ENCODE peak calls at places on chromosomes 4 and X, in eight cellular contexts. S is H7, P is right lobe of liver, G is erythroblast, X is AG04450, O is M059J, J is nephron progenitor cell, Y is lung. Z is an unnamed sample.

GRCh38 chrX:56232221-56233082 is at the start of gene KLF8:
- DNase-seq in S (peak), P (peak), G (peak), X (no peak), O (no peak), J (peak), Y (peak), Z (peak)

GRCh38 chr4:129342820-129343219 is 246.9 kb downstream of the C4orf33 start:
- DNase-seq in S (no peak), P (no peak), G (no peak), X (no peak), O (peak), J (no peak), Y (no peak), Z (no peak)

GRCh38 chr4:126395661-126396060 is 1080.9 kb downstream of the FAT4 start:
- DNase-seq in S (no peak), P (no peak), G (no peak), X (no peak), O (peak), J (no peak), Y (no peak), Z (no peak)

GRCh38 chr4:111475001-111475400 is 670.3 kb upstream of the FAM241A start:
- DNase-seq in S (peak), P (no peak), G (peak), X (no peak), O (peak), J (peak), Y (no peak), Z (no peak)

GRCh38 chr4:13173974-13174373 is 310.2 kb downstream of the RAB28 start:
- DNase-seq in S (no peak), P (no peak), G (no peak), X (no peak), O (no peak), J (no peak), Y (peak), Z (peak)

GRCh38 chr4:23374280-23374679 is 515.6 kb downstream of the PPARGC1A start:
- DNase-seq in S (no peak), P (no peak), G (no peak), X (no peak), O (peak), J (no peak), Y (no peak), Z (no peak)

GRCh38 chr4:185716008-185716976 is 95.7 kb downstream of the SORBS2 start:
- DNase-seq in S (no peak), P (no peak), G (no peak), X (no peak), O (no peak), J (peak), Y (peak), Z (no peak)

GRCh38 chr4:77872723-77873435 is 10.2 kb downstream of the MRPL1 start:
- DNase-seq in S (no peak), P (no peak), G (no peak), X (no peak), O (no peak), J (no peak), Y (no peak), Z (no peak)

GRCh38 chrX:345020-345925 is 26.7 kb upstream of the GTPBP6 start:
- DNase-seq in S (no peak), P (peak), G (no peak), X (no peak), O (no peak), J (no peak), Y (no peak), Z (peak)

GRCh38 chr4:6908397-6909112 is 1.1 kb upstream of the TBC1D14 start:
- DNase-seq in S (peak), P (no peak), G (no peak), X (no peak), O (no peak), J (no peak), Y (no peak), Z (no peak)

GRCh38 chr4:184762100-184762499 is 28.2 kb upstream of the CENPU start:
- DNase-seq in S (no peak), P (no peak), G (no peak), X (no peak), O (no peak), J (no peak), Y (no peak), Z (no peak)

GRCh38 chr4:118989098-118990080 is 100.7 kb downstream of the SYNPO2 start:
- DNase-seq in S (no peak), P (no peak), G (no peak), X (no peak), O (peak), J (no peak), Y (no peak), Z (no peak)

GRCh38 chr4:144903953-144904711 is 193.9 kb downstream of the ANAPC10 start:
- DNase-seq in S (no peak), P (no peak), G (no peak), X (no peak), O (peak), J (no peak), Y (no peak), Z (no peak)

GRCh38 chrX:119503484-119503861 is 35.2 kb downstream of the SLC25A5 start:
- DNase-seq in S (no peak), P (peak), G (no peak), X (no peak), O (peak), J (no peak), Y (peak), Z (no peak)

GRCh38 chr4:6180841-6181631 is 19.3 kb downstream of the JAKMIP1 start:
- DNase-seq in S (no peak), P (no peak), G (no peak), X (no peak), O (no peak), J (no peak), Y (no peak), Z (no peak)

GRCh38 chrX:150907474-150907873 is 9.0 kb upstream of the CD99L2 start:
- DNase-seq in S (no peak), P (no peak), G (no peak), X (no peak), O (no peak), J (no peak), Y (no peak), Z (peak)

GRCh38 chr4:84501721-84502267 is 2.7 kb upstream of the NKX6-1 start:
- DNase-seq in S (peak), P (no peak), G (no peak), X (no peak), O (no peak), J (peak), Y (no peak), Z (no peak)

GRCh38 chr4:73918058-73918457 is 48.9 kb downstream of the CXCL1 start:
- DNase-seq in S (no peak), P (no peak), G (no peak), X (no peak), O (peak), J (no peak), Y (no peak), Z (no peak)

GRCh38 chrX:24167719-24168472 is 18.4 kb downstream of the ZFX start:
- DNase-seq in S (no peak), P (no peak), G (no peak), X (no peak), O (peak), J (no peak), Y (no peak), Z (no peak)

GRCh38 chr4:7070729-7071511 is 3.1 kb upstream of the GRPEL1 start:
- DNase-seq in S (peak), P (peak), G (peak), X (peak), O (peak), J (peak), Y (peak), Z (peak)

GRCh38 chr4:16205298-16206164 is 20.7 kb downstream of the TAPT1 start:
- DNase-seq in S (peak), P (no peak), G (peak), X (no peak), O (peak), J (no peak), Y (no peak), Z (no peak)

GRCh38 chr4:185227131-185227551 is 17.7 kb downstream of the SNX25 start:
- DNase-seq in S (no peak), P (no peak), G (no peak), X (no peak), O (no peak), J (peak), Y (no peak), Z (no peak)

GRCh38 chr4:21467551-21467950 is 481.0 kb downstream of the KCNIP4 start:
- DNase-seq in S (no peak), P (no peak), G (no peak), X (no peak), O (peak), J (no peak), Y (no peak), Z (no peak)

GRCh38 chr4:53361451-53361850 is 4.4 kb downstream of the SCFD2 start:
- DNase-seq in S (no peak), P (no peak), G (no peak), X (no peak), O (no peak), J (no peak), Y (no peak), Z (no peak)

GRCh38 chr4:55028196-55028595 is 97.2 kb downstream of the KDR start:
- DNase-seq in S (no peak), P (no peak), G (no peak), X (no peak), O (no peak), J (no peak), Y (no peak), Z (no peak)

GRCh38 chr4:137707221-137707620 is 174.9 kb upstream of the PCDH18 start:
- DNase-seq in S (no peak), P (no peak), G (no peak), X (no peak), O (no peak), J (no peak), Y (no peak), Z (no peak)

GRCh38 chr4:121800961-121801714 is at the start of gene EXOSC9:
- DNase-seq in S (peak), P (peak), G (peak), X (peak), O (peak), J (peak), Y (peak), Z (peak)

GRCh38 chr4:15451866-15452765 is 17.6 kb upstream of the CC2D2A start:
- DNase-seq in S (no peak), P (no peak), G (no peak), X (peak), O (peak), J (no peak), Y (no peak), Z (no peak)

GRCh38 chr4:171203425-171203824 is 609.8 kb upstream of the GALNTL6 start:
- DNase-seq in S (no peak), P (no peak), G (no peak), X (no peak), O (no peak), J (no peak), Y (no peak), Z (no peak)

GRCh38 chrX:38060331-38060878 is 54.1 kb downstream of the SYTL5 start:
- DNase-seq in S (no peak), P (no peak), G (no peak), X (no peak), O (peak), J (no peak), Y (no peak), Z (no peak)

GRCh38 chr4:39446842-39447573 is 11.7 kb downstream of the RPL9 start:
- DNase-seq in S (peak), P (peak), G (peak), X (no peak), O (no peak), J (no peak), Y (peak), Z (peak)

GRCh38 chrX:118347131-118347530 is 1.2 kb downstream of the WDR44 start:
- DNase-seq in S (no peak), P (no peak), G (peak), X (no peak), O (peak), J (no peak), Y (no peak), Z (no peak)

GRCh38 chr4:36651253-36651652 is 369.8 kb downstream of the DTHD1 start:
- DNase-seq in S (no peak), P (no peak), G (no peak), X (no peak), O (no peak), J (no peak), Y (no peak), Z (no peak)

GRCh38 chrX:110563276-110563675 is 204.6 kb downstream of the RTL9 start:
- DNase-seq in S (no peak), P (no peak), G (no peak), X (no peak), O (peak), J (no peak), Y (no peak), Z (no peak)

GRCh38 chr4:184599492-184600135 is 49.6 kb downstream of the CASP3 start:
- DNase-seq in S (no peak), P (no peak), G (no peak), X (peak), O (peak), J (no peak), Y (no peak), Z (no peak)

Z was measured in left ventricle myocardium inferior.